ENCODE peak calls at places on chromosomes 11 and 22, in nine cellular contexts. One of them, this sample, is unnamed. For H3K27me3, the result is how much of the 10 kb centered on the place peaks cover.

GRCh38 chr11:118885319-118885718 is 1.6 kb downstream of the CXCR5 start:
- DNase-seq in body of pancreas: no peak
- DNase-seq in psoas muscle: peak
- DNase-seq in tibial nerve: no peak
- DNase-seq in IMR-90: no peak
- DNase-seq in tibial artery: no peak
- DNase-seq in upper lobe of right lung: no peak
- DNase-seq in heart right ventricle: no peak
- DNase-seq in CD4-positive, alpha-beta T cell: no peak
- DNase-seq in this sample: no peak

GRCh38 chr11:62124186-62125113 is 639 bp downstream of the INCENP start:
- DNase-seq in body of pancreas: peak
- DNase-seq in psoas muscle: no peak
- DNase-seq in tibial nerve: no peak
- DNase-seq in IMR-90: peak
- DNase-seq in tibial artery: no peak
- DNase-seq in upper lobe of right lung: no peak
- DNase-seq in heart right ventricle: peak
- DNase-seq in CD4-positive, alpha-beta T cell: no peak
- DNase-seq in this sample: no peak

GRCh38 chr11:40292636-40293585 is 1166.5 kb downstream of the LRRC4C start:
- DNase-seq in body of pancreas: no peak
- DNase-seq in psoas muscle: peak
- DNase-seq in tibial nerve: no peak
- DNase-seq in IMR-90: no peak
- DNase-seq in tibial artery: no peak
- DNase-seq in upper lobe of right lung: no peak
- DNase-seq in heart right ventricle: no peak
- DNase-seq in CD4-positive, alpha-beta T cell: no peak
- DNase-seq in this sample: no peak

GRCh38 chr11:8531312-8531711 is 62.7 kb downstream of the STK33 start:
- DNase-seq in body of pancreas: no peak
- DNase-seq in psoas muscle: no peak
- DNase-seq in tibial nerve: no peak
- DNase-seq in IMR-90: no peak
- DNase-seq in tibial artery: no peak
- DNase-seq in upper lobe of right lung: no peak
- DNase-seq in heart right ventricle: peak
- DNase-seq in CD4-positive, alpha-beta T cell: no peak
- DNase-seq in this sample: no peak

GRCh38 chr11:33542921-33543320 is 157.7 kb downstream of the C11orf91 start:
- DNase-seq in body of pancreas: peak
- DNase-seq in psoas muscle: peak
- DNase-seq in tibial nerve: peak
- DNase-seq in IMR-90: peak
- DNase-seq in tibial artery: peak
- DNase-seq in upper lobe of right lung: peak
- DNase-seq in heart right ventricle: peak
- DNase-seq in CD4-positive, alpha-beta T cell: peak
- DNase-seq in this sample: no peak

GRCh38 chr22:30266445-30267381 is at the start of gene OSM:
- DNase-seq in body of pancreas: peak
- DNase-seq in psoas muscle: peak
- DNase-seq in tibial nerve: peak
- DNase-seq in IMR-90: no peak
- DNase-seq in tibial artery: peak
- DNase-seq in upper lobe of right lung: peak
- DNase-seq in heart right ventricle: no peak
- DNase-seq in CD4-positive, alpha-beta T cell: peak
- DNase-seq in this sample: no peak

GRCh38 chr11:92226331-92227232 is 2.0 kb downstream of the FAT3 start:
- DNase-seq in body of pancreas: no peak
- DNase-seq in psoas muscle: peak
- DNase-seq in tibial nerve: no peak
- DNase-seq in IMR-90: no peak
- DNase-seq in tibial artery: no peak
- DNase-seq in upper lobe of right lung: no peak
- DNase-seq in heart right ventricle: no peak
- DNase-seq in CD4-positive, alpha-beta T cell: no peak
- DNase-seq in this sample: no peak

GRCh38 chr11:104487035-104487775 is 323.3 kb upstream of the PDGFD start:
- DNase-seq in body of pancreas: no peak
- DNase-seq in psoas muscle: no peak
- DNase-seq in tibial nerve: no peak
- DNase-seq in IMR-90: peak
- DNase-seq in tibial artery: no peak
- DNase-seq in upper lobe of right lung: no peak
- DNase-seq in heart right ventricle: no peak
- DNase-seq in CD4-positive, alpha-beta T cell: no peak
- DNase-seq in this sample: no peak

GRCh38 chr22:39349506-39349966 is 255 bp upstream of the SYNGR1 start:
- DNase-seq in body of pancreas: peak
- DNase-seq in psoas muscle: no peak
- DNase-seq in tibial nerve: no peak
- DNase-seq in IMR-90: no peak
- DNase-seq in tibial artery: no peak
- DNase-seq in upper lobe of right lung: no peak
- DNase-seq in heart right ventricle: peak
- DNase-seq in CD4-positive, alpha-beta T cell: no peak
- DNase-seq in this sample: no peak

GRCh38 chr11:128518493-128519207 is 68.7 kb downstream of the ETS1 start:
- DNase-seq in body of pancreas: no peak
- DNase-seq in psoas muscle: no peak
- DNase-seq in tibial nerve: no peak
- DNase-seq in IMR-90: no peak
- DNase-seq in tibial artery: no peak
- DNase-seq in upper lobe of right lung: no peak
- DNase-seq in heart right ventricle: no peak
- DNase-seq in CD4-positive, alpha-beta T cell: no peak
- DNase-seq in this sample: no peak

DNA sequence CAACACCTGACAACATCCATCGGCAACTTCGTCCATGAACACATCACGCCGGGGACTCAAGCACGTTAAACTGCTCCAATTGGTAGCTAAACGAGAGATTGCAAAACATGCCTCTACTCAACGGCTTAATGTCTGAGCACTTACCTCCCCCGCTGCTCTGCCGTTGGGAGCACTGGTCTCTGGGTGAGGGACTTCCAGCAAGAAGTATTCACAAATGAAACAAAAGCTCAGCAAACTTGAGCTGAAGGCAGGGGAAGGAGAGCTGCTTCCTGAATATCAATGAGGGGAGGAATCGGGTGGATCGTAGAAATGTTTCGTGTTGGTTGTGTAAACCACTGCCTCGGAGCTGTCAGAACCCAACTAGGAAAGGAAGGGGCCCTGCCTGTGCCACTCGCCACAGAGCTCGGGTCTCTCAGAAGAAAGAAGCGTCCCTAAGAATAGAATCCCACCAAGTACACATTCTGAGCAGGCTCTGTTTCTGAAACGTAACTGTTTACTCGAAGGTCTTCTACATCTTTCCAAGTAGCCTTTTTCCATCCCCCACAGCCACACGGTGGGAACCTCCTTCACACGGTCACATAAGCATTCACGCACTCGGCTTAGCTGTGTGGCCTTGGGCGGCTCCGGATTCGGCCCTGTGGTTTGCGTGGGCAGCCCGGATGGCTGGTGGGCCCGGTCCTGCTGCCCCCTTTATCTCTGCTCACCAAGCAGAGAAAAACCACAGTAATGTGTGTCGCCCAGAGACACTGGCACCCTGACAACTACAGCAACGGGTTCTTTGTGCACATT is at the start of gene MLC1:
- DNase-seq in body of pancreas: no peak
- DNase-seq in psoas muscle: no peak
- DNase-seq in tibial nerve: no peak
- DNase-seq in IMR-90: peak
- DNase-seq in tibial artery: no peak
- DNase-seq in upper lobe of right lung: no peak
- DNase-seq in heart right ventricle: no peak
- DNase-seq in CD4-positive, alpha-beta T cell: no peak
- DNase-seq in this sample: no peak
- H3K27me3 ChIP-seq in body of pancreas: under half
- H3K27me3 ChIP-seq in psoas muscle: under half
- H3K27me3 ChIP-seq in tibial nerve: under half
- H3K27me3 ChIP-seq in IMR-90: under half
- H3K27me3 ChIP-seq in tibial artery: under half
- H3K27me3 ChIP-seq in upper lobe of right lung: under half
- H3K27me3 ChIP-seq in heart right ventricle: half or more
- H3K27me3 ChIP-seq in CD4-positive, alpha-beta T cell: under half
- H3K27me3 ChIP-seq in this sample: under half

GRCh38 chr22:45971389-45972028 is 5.5 kb downstream of the WNT7B start:
- DNase-seq in body of pancreas: no peak
- DNase-seq in psoas muscle: no peak
- DNase-seq in tibial nerve: no peak
- DNase-seq in IMR-90: no peak
- DNase-seq in tibial artery: no peak
- DNase-seq in upper lobe of right lung: no peak
- DNase-seq in heart right ventricle: no peak
- DNase-seq in CD4-positive, alpha-beta T cell: no peak
- DNase-seq in this sample: no peak

GRCh38 chr22:45969801-45970464 is 7.0 kb downstream of the WNT7B start:
- DNase-seq in body of pancreas: no peak
- DNase-seq in psoas muscle: no peak
- DNase-seq in tibial nerve: no peak
- DNase-seq in IMR-90: no peak
- DNase-seq in tibial artery: no peak
- DNase-seq in upper lobe of right lung: no peak
- DNase-seq in heart right ventricle: no peak
- DNase-seq in CD4-positive, alpha-beta T cell: no peak
- DNase-seq in this sample: no peak

GRCh38 chr22:45972091-45972867 is 4.7 kb downstream of the WNT7B start:
- DNase-seq in body of pancreas: no peak
- DNase-seq in psoas muscle: no peak
- DNase-seq in tibial nerve: no peak
- DNase-seq in IMR-90: no peak
- DNase-seq in tibial artery: no peak
- DNase-seq in upper lobe of right lung: no peak
- DNase-seq in heart right ventricle: no peak
- DNase-seq in CD4-positive, alpha-beta T cell: no peak
- DNase-seq in this sample: no peak

GRCh38 chr22:45969414-45969799 is 7.6 kb downstream of the WNT7B start:
- DNase-seq in body of pancreas: no peak
- DNase-seq in psoas muscle: no peak
- DNase-seq in tibial nerve: no peak
- DNase-seq in IMR-90: no peak
- DNase-seq in tibial artery: no peak
- DNase-seq in upper lobe of right lung: no peak
- DNase-seq in heart right ventricle: no peak
- DNase-seq in CD4-positive, alpha-beta T cell: no peak
- DNase-seq in this sample: no peak

GRCh38 chr22:45970709-45971388 is 6.1 kb downstream of the WNT7B start:
- DNase-seq in body of pancreas: no peak
- DNase-seq in psoas muscle: no peak
- DNase-seq in tibial nerve: no peak
- DNase-seq in IMR-90: peak
- DNase-seq in tibial artery: no peak
- DNase-seq in upper lobe of right lung: no peak
- DNase-seq in heart right ventricle: no peak
- DNase-seq in CD4-positive, alpha-beta T cell: no peak
- DNase-seq in this sample: no peak
- H3K27me3 ChIP-seq in body of pancreas: under half
- H3K27me3 ChIP-seq in psoas muscle: under half
- H3K27me3 ChIP-seq in tibial nerve: half or more
- H3K27me3 ChIP-seq in IMR-90: under half
- H3K27me3 ChIP-seq in tibial artery: under half
- H3K27me3 ChIP-seq in upper lobe of right lung: half or more
- H3K27me3 ChIP-seq in heart right ventricle: half or more
- H3K27me3 ChIP-seq in CD4-positive, alpha-beta T cell: half or more
- H3K27me3 ChIP-seq in this sample: under half

DNA sequence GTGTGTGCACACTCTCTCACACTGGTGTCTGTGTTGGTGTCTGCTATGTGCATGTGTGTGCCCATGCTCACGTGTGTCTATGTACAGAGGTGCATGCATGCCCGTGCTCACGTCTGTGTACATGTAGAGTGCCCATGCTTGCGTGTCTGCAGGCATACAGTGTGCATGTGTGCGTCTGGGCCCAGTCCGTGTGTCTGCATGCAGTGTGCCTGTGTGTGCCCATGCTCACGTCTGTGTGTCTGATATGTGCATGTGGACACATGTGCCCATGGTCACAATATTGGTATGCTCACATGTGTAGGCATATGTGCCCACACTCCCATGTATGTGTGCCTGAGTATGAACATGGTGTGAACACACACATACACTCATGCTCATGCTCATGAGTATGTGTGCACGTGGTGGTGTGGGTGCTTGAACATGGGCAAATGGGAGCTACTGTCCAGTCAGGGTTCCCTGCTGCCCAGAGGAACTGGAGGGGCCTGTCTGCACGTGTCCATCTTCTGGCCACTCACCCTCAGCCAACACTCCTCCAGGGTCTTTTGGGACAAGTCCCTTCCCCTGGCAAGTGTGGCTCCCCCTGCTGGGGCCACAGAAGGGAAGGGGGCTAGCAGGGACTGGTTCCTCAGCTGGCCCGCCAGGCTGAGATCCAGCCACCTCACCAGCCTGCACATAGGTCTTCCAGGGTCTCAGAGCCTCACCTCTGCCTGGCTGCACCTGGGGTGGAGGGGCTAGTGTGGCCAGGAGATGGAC is 7.3 kb upstream of the TBX1 start:
- DNase-seq in body of pancreas: no peak
- DNase-seq in psoas muscle: no peak
- DNase-seq in tibial nerve: no peak
- DNase-seq in IMR-90: no peak
- DNase-seq in tibial artery: no peak
- DNase-seq in upper lobe of right lung: no peak
- DNase-seq in heart right ventricle: no peak
- DNase-seq in CD4-positive, alpha-beta T cell: no peak
- DNase-seq in this sample: no peak
- H3K27me3 ChIP-seq in body of pancreas: under half
- H3K27me3 ChIP-seq in psoas muscle: under half
- H3K27me3 ChIP-seq in tibial nerve: under half
- H3K27me3 ChIP-seq in IMR-90: half or more
- H3K27me3 ChIP-seq in tibial artery: under half
- H3K27me3 ChIP-seq in upper lobe of right lung: half or more
- H3K27me3 ChIP-seq in heart right ventricle: half or more
- H3K27me3 ChIP-seq in CD4-positive, alpha-beta T cell: under half
- H3K27me3 ChIP-seq in this sample: under half

DNA sequence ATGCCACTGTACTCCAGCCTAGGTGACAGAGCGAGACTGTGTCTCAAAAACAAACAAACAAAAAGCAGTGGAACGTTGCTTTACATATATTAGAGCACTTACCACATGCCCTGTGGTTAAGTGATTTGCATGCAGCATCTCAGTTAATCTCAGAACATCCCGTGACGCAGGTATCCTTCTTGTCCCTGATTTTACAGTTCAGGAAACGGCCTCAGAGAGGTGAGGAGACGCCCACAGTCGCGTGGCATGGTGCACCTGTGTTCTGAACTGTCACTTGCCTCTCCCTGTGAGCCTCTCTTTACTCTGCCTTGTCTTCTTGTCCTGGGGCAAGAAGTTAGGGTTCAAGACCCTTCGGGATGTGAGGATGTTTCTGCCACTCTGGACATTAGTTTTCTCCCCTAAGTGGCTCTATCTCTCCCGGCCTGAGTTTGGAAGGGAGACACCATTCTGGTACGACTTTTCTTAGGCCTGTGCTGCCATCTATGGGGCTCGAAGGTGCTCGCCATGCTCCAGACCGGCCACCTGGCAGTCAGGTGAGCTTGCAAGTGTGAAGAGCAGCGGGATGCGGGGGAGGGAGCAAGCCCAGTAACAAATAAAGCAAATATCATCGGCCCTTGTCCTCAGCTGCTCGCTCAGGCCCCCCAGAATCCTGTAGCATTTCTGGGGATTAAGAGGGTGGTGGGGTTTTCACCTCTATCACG is 25.6 kb downstream of the YWHAH start:
- DNase-seq in body of pancreas: peak
- DNase-seq in psoas muscle: peak
- DNase-seq in tibial nerve: peak
- DNase-seq in IMR-90: peak
- DNase-seq in tibial artery: peak
- DNase-seq in upper lobe of right lung: peak
- DNase-seq in heart right ventricle: peak
- DNase-seq in CD4-positive, alpha-beta T cell: peak
- DNase-seq in this sample: no peak
- H3K27me3 ChIP-seq in body of pancreas: under half
- H3K27me3 ChIP-seq in psoas muscle: under half
- H3K27me3 ChIP-seq in tibial nerve: under half
- H3K27me3 ChIP-seq in IMR-90: under half
- H3K27me3 ChIP-seq in tibial artery: under half
- H3K27me3 ChIP-seq in upper lobe of right lung: under half
- H3K27me3 ChIP-seq in heart right ventricle: under half
- H3K27me3 ChIP-seq in CD4-positive, alpha-beta T cell: under half
- H3K27me3 ChIP-seq in this sample: under half